ENCODE peak calls at places on chromosome 9, in ten cellular contexts. One of them, this sample, is unnamed.

GRCh38 chr9:133355881-133356357 is 368 bp downstream of the SURF1 start:
- DNase-seq in iris pigment epithelial cell: no peak
- DNase-seq in CD8-positive, alpha-beta T cell: no peak
- DNase-seq in foreskin fibroblast: peak
- DNase-seq in natural killer cell: no peak
- DNase-seq in neural crest cell: no peak
- DNase-seq in central memory CD4-positive, alpha-beta T cell: no peak
- DNase-seq in C1 segment of cervical spinal cord: no peak
- DNase-seq in T1000: no peak
- DNase-seq in naive thymus-derived CD8-positive, alpha-beta T cell: no peak
- DNase-seq in this sample: no peak

GRCh38 chr9:33452828-33453271 is 5.5 kb upstream of the AQP3 start:
- DNase-seq in naive thymus-derived CD8-positive, alpha-beta T cell: peak
- DNase-seq in natural killer cell: no peak
- DNase-seq in T1000: peak
- DNase-seq in central memory CD4-positive, alpha-beta T cell: no peak
- DNase-seq in neural crest cell: peak
- DNase-seq in foreskin fibroblast: peak
- DNase-seq in CD8-positive, alpha-beta T cell: peak
- DNase-seq in iris pigment epithelial cell: peak
- DNase-seq in C1 segment of cervical spinal cord: no peak
- DNase-seq in this sample: peak

GRCh38 chr9:6833518-6834192 is 75.9 kb downstream of the KDM4C start:
- DNase-seq in CD8-positive, alpha-beta T cell: no peak
- DNase-seq in iris pigment epithelial cell: peak
- DNase-seq in central memory CD4-positive, alpha-beta T cell: no peak
- DNase-seq in naive thymus-derived CD8-positive, alpha-beta T cell: no peak
- DNase-seq in natural killer cell: no peak
- DNase-seq in T1000: no peak
- DNase-seq in C1 segment of cervical spinal cord: no peak
- DNase-seq in foreskin fibroblast: peak
- DNase-seq in neural crest cell: no peak
- DNase-seq in this sample: no peak

GRCh38 chr9:7258688-7259396 is 501.1 kb downstream of the KDM4C start:
- DNase-seq in iris pigment epithelial cell: no peak
- DNase-seq in central memory CD4-positive, alpha-beta T cell: no peak
- DNase-seq in T1000: no peak
- DNase-seq in natural killer cell: no peak
- DNase-seq in foreskin fibroblast: no peak
- DNase-seq in naive thymus-derived CD8-positive, alpha-beta T cell: no peak
- DNase-seq in C1 segment of cervical spinal cord: no peak
- DNase-seq in CD8-positive, alpha-beta T cell: no peak
- DNase-seq in neural crest cell: no peak
- DNase-seq in this sample: no peak

GRCh38 chr9:113933188-113933587 is 57.1 kb downstream of the ZNF618 start:
- DNase-seq in naive thymus-derived CD8-positive, alpha-beta T cell: no peak
- DNase-seq in CD8-positive, alpha-beta T cell: no peak
- DNase-seq in iris pigment epithelial cell: no peak
- DNase-seq in central memory CD4-positive, alpha-beta T cell: no peak
- DNase-seq in foreskin fibroblast: no peak
- DNase-seq in C1 segment of cervical spinal cord: no peak
- DNase-seq in neural crest cell: no peak
- DNase-seq in natural killer cell: no peak
- DNase-seq in T1000: no peak
- DNase-seq in this sample: no peak

GRCh38 chr9:84862786-84863185 is 193.3 kb downstream of the NTRK2 start:
- DNase-seq in foreskin fibroblast: peak
- DNase-seq in neural crest cell: no peak
- DNase-seq in C1 segment of cervical spinal cord: no peak
- DNase-seq in T1000: no peak
- DNase-seq in central memory CD4-positive, alpha-beta T cell: no peak
- DNase-seq in iris pigment epithelial cell: peak
- DNase-seq in naive thymus-derived CD8-positive, alpha-beta T cell: no peak
- DNase-seq in natural killer cell: no peak
- DNase-seq in CD8-positive, alpha-beta T cell: no peak
- DNase-seq in this sample: peak

GRCh38 chr9:89384783-89385182 is 66.5 kb downstream of the SECISBP2 start:
- DNase-seq in central memory CD4-positive, alpha-beta T cell: no peak
- DNase-seq in natural killer cell: no peak
- DNase-seq in C1 segment of cervical spinal cord: no peak
- DNase-seq in neural crest cell: no peak
- DNase-seq in iris pigment epithelial cell: no peak
- DNase-seq in T1000: no peak
- DNase-seq in foreskin fibroblast: no peak
- DNase-seq in naive thymus-derived CD8-positive, alpha-beta T cell: no peak
- DNase-seq in CD8-positive, alpha-beta T cell: no peak
- DNase-seq in this sample: no peak

GRCh38 chr9:120852240-120853018 is 9.7 kb upstream of the PSMD5 start:
- DNase-seq in natural killer cell: no peak
- DNase-seq in T1000: no peak
- DNase-seq in C1 segment of cervical spinal cord: no peak
- DNase-seq in iris pigment epithelial cell: peak
- DNase-seq in CD8-positive, alpha-beta T cell: no peak
- DNase-seq in central memory CD4-positive, alpha-beta T cell: no peak
- DNase-seq in naive thymus-derived CD8-positive, alpha-beta T cell: no peak
- DNase-seq in foreskin fibroblast: no peak
- DNase-seq in neural crest cell: no peak
- DNase-seq in this sample: no peak

GRCh38 chr9:18726546-18726945 is 252.6 kb downstream of the ADAMTSL1 start:
- DNase-seq in foreskin fibroblast: peak
- DNase-seq in C1 segment of cervical spinal cord: no peak
- DNase-seq in neural crest cell: no peak
- DNase-seq in natural killer cell: no peak
- DNase-seq in CD8-positive, alpha-beta T cell: no peak
- DNase-seq in iris pigment epithelial cell: peak
- DNase-seq in central memory CD4-positive, alpha-beta T cell: no peak
- DNase-seq in naive thymus-derived CD8-positive, alpha-beta T cell: no peak
- DNase-seq in T1000: no peak
- DNase-seq in this sample: no peak